ENCODE peak calls at places on chromosomes 2 and 18, in four cellular contexts. P is progenitor cell of endocrine pancreas, G is BJ, U is GM06990. Y is an unnamed sample.

GRCh38 chr18:59613903-59614302 is 83.3 kb downstream of the CCBE1 start:
- DNase-seq in G (no peak), P (no peak), U (no peak), Y (no peak)

GRCh38 chr2:28274911-28275685 is 117.6 kb upstream of the FOSL2 start:
- DNase-seq in G (peak; percentile 53), P (no peak), U (peak; percentile 31), Y (peak; percentile 14)

GRCh38 chr18:54392621-54393023 is 34.9 kb downstream of the C18orf54 start:
- DNase-seq in U (peak; percentile 19), P (no peak), G (no peak), Y (peak; percentile 46)

GRCh38 chr2:140667203-140667602 is 1463.6 kb downstream of the LRP1B start:
- DNase-seq in U (no peak), G (no peak), P (no peak), Y (no peak)

GRCh38 chr18:76619342-76620315 is 124.6 kb upstream of the ZNF516 start:
- DNase-seq in P (peak; percentile 22), G (no peak), U (no peak), Y (no peak)

GRCh38 chr18:50738103-50738757 is 81.6 kb downstream of the MRO start:
- DNase-seq in P (no peak), G (no peak), U (no peak), Y (no peak)

GRCh38 chr2:240132651-240132980 is 3.5 kb downstream of the COPS9 start:
- DNase-seq in G (no peak), P (no peak), U (no peak), Y (no peak)

GRCh38 chr2:15700610-15701325 is 109.1 kb downstream of the DDX1 start:
- DNase-seq in P (no peak), U (no peak), G (no peak), Y (no peak)

GRCh38 chr2:233139875-233140585 is 79.9 kb downstream of the INPP5D start:
- DNase-seq in G (no peak), U (no peak), P (no peak), Y (no peak)

GRCh38 chr2:195674491-195675226 is 17.6 kb downstream of the SLC39A10 start:
- DNase-seq in U (no peak), P (no peak), G (no peak), Y (no peak)

GRCh38 chr18:46350598-46351172 is 246.5 kb downstream of the HAUS1 start:
- DNase-seq in G (no peak), U (no peak), P (no peak), Y (no peak)

GRCh38 chr18:54223568-54224241 is 764 bp downstream of the MBD2 start:
- DNase-seq in G (peak; percentile 70), U (peak; percentile 69), P (no peak), Y (peak; percentile 45)

GRCh38 chr2:33068261-33068660 is 121.5 kb downstream of the LTBP1 start:
- DNase-seq in P (no peak), G (no peak), U (no peak), Y (no peak)

GRCh38 chr2:127704641-127705243 is 3.4 kb downstream of the SFT2D3 start:
- DNase-seq in U (no peak), P (no peak), G (no peak), Y (no peak)

GRCh38 chr2:171999604-172000469 is at the start of gene METAP1D:
- DNase-seq in G (peak; percentile 39), P (peak; percentile 93), U (peak; percentile 98), Y (peak; percentile 98)

GRCh38 chr2:172207916-172208315 is 105.2 kb upstream of the DLX2 start:
- DNase-seq in U (no peak), G (no peak), P (no peak), Y (no peak)

GRCh38 chr2:100114011-100114433 is 28.4 kb downstream of the AFF3 start:
- DNase-seq in P (no peak), G (no peak), U (peak; percentile 56), Y (peak; percentile 55)

GRCh38 chr2:68811364-68811763 is 59.8 kb downstream of the BMP10 start:
- DNase-seq in P (no peak), G (no peak), U (no peak), Y (no peak)

GRCh38 chr18:52339891-52340371 is at the start of gene DCC:
- DNase-seq in P (peak; percentile 47), G (no peak), U (peak; percentile 23), Y (no peak)

GRCh38 chr18:45456076-45457066 is 158.9 kb upstream of the SLC14A2 start:
- DNase-seq in U (no peak), P (no peak), G (no peak), Y (no peak)

GRCh38 chr2:16022548-16023240 is 82.3 kb downstream of the MYCN start:
- DNase-seq in P (no peak), G (no peak), U (no peak), Y (no peak)

GRCh38 chr18:46035701-46036680 is 36.1 kb downstream of the PSTPIP2 start:
- DNase-seq in P (no peak), U (no peak), G (no peak), Y (no peak)

GRCh38 chr2:113823729-113824595 is 65.9 kb upstream of the ACTR3 start:
- DNase-seq in P (no peak), G (no peak), U (no peak), Y (no peak)

GRCh38 chr2:73830871-73831401 is 2.2 kb downstream of the STAMBP start:
- DNase-seq in G (peak; percentile 26), P (no peak), U (no peak), Y (no peak)

GRCh38 chr2:101930019-101930418 is 61.7 kb upstream of the IL1R2 start:
- DNase-seq in P (no peak), U (no peak), G (no peak), Y (no peak)

GRCh38 chr2:102839668-102840388 is 78.0 kb downstream of the TMEM182 start:
- DNase-seq in U (no peak), G (no peak), P (peak; percentile 37), Y (peak; percentile 41)

GRCh38 chr2:100756704-100757103 is 63.2 kb upstream of the NPAS2 start:
- DNase-seq in P (no peak), U (no peak), G (no peak), Y (no peak)

GRCh38 chr2:204984421-204984925 is 439.2 kb downstream of the PARD3B start:
- DNase-seq in G (no peak), U (no peak), P (no peak), Y (no peak)

GRCh38 chr18:44826418-44827259 is 146.0 kb downstream of the SETBP1 start:
- DNase-seq in P (no peak), G (peak; percentile 71), U (no peak), Y (no peak)

GRCh38 chr2:223109341-223109740 is 57.4 kb downstream of the KCNE4 start:
- DNase-seq in P (no peak), U (no peak), G (peak; percentile 66), Y (no peak)

GRCh38 chr18:63237911-63238710 is 81.5 kb downstream of the BCL2 start:
- DNase-seq in G (peak; percentile 61), P (no peak), U (no peak), Y (no peak)

GRCh38 chr2:111946294-111947114 is 48.1 kb downstream of the MERTK start:
- DNase-seq in U (no peak), G (peak; percentile 46), P (no peak), Y (no peak)

GRCh38 chr2:74052732-74053712 is 68.3 kb downstream of the TET3 start:
- DNase-seq in U (no peak), G (no peak), P (no peak), Y (no peak)

GRCh38 chr2:42792087-42792582 is 248 bp downstream of the HAAO start:
- DNase-seq in G (no peak), P (no peak), U (no peak), Y (no peak)

GRCh38 chr2:150133623-150134022 is 353.8 kb downstream of the RND3 start:
- DNase-seq in U (peak; percentile 43), G (peak; percentile 50), P (no peak), Y (peak; percentile 21)

DNA sequence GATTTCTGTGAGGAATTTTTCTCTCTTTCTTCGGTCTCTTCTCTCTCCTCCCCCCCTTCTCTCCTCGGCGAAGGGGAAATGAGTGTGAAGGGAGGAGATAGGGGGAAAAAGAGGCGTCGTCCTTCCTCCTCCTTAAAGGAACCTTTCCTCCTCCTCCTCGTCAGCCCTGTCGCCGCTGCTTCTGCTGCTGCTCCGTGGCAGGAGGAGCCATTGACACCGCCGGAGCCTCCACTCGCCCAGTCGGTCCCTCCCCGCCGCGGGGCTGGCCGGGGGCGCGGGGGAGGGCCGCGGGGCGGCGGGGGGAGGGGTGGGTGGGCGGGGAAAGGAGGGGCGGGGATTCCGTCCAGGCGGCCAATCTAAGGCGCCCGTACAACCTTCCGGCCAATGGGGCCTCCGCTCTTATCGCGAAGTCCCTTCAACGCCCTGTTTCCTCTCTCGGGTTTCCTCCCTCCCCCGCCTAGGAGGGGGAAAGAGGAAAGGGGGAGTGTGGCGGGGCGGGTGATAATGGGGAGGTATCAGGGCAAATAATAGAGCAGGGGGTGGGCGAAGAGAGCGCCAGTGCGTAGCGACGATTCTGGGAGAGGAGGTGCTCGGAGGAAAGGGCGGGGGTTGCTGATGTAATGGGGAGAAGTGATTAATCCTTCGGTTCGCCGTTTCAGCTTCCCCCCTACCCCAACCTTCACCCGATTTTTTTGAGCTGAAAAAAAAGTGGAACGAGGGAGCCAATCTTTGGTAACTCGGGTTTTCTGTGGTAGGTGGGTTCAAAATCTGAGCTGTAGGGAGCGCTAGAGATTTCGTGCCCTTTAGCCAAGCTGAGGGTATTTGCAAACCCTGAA is at the start of gene FBXO11:
- DNase-seq in G (peak; percentile 91), U (peak; percentile 91), P (peak; percentile 84), Y (peak; percentile 91)
- TF ChIP-seq CTCF in G (peak; percentile 65), U (peak; percentile 63), P (peak; percentile 70), Y (peak; percentile 33)

GRCh38 chr18:62196079-62196478 is 9.0 kb downstream of the RELCH start:
- DNase-seq in P (no peak), U (no peak), G (no peak), Y (no peak)
- TF ChIP-seq CTCF in P (peak; percentile 29), U (peak; percentile 3), G (no peak), Y (no peak)

DNA sequence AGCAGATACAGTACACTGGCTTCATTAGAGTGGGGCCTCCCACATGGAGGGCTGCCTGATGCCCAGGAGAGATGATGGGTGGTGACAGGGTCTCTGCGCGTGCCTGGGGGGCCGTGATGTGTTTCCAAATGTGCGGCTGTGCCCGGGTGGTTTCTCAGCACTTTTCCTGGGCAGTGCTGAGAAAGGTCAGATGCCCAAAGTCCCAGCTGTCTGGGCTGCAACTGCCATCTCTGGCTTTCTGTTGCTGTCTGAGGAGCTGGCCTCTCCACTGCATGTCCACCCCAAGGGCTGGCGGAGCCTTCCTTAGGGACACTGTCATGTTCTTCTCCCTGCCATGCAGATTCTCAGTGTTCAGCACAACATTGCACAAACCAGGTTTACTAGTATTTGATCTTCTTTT is 62.7 kb upstream of the NFATC1 start:
- DNase-seq in P (no peak), U (no peak), G (no peak), Y (no peak)
- TF ChIP-seq CTCF in P (no peak), U (no peak), G (no peak), Y (no peak)

GRCh38 chr18:22174341-22175148 is 5.2 kb downstream of the GATA6 start:
- DNase-seq in U (no peak), P (no peak), G (no peak), Y (no peak)
- TF ChIP-seq CTCF in U (no peak), P (no peak), G (no peak), Y (no peak)